ENCODE peak calls at places on chromosomes 1 and 21, in seven cellular contexts. W is H1, N is K562, K is A549, Z is IMR-90, E is SK-N-SH, L is HepG2. I is an unnamed sample.

GRCh38 chr21:15197696-15198095 is 132.9 kb upstream of the NRIP1 start:
- DNase-seq in L (no peak), E (no peak), Z (no peak), W (no peak), N (no peak), K (no peak), I (no peak)

GRCh38 chr1:1620433-1621139 is 5.3 kb downstream of the MIB2 start:
- DNase-seq in N (no peak), L (no peak), Z (no peak), K (no peak), E (no peak), W (no peak), I (no peak)

GRCh38 chr1:109687641-109688499 is at the start of gene GSTM1:
- DNase-seq in W (peak; percentile 89), N (no peak), E (no peak), L (no peak), Z (no peak), K (no peak), I (peak; percentile 25)

GRCh38 chr1:241899211-241899610 is 51.2 kb downstream of the EXO1 start:
- DNase-seq in L (no peak), Z (no peak), N (no peak), E (no peak), W (no peak), K (no peak), I (no peak)

GRCh38 chr1:192527950-192528349 is 47.6 kb upstream of the RGS1 start:
- DNase-seq in L (no peak), Z (no peak), N (no peak), E (no peak), W (no peak), K (no peak), I (no peak)

GRCh38 chr1:176374967-176375569 is 87.9 kb upstream of the PAPPA2 start:
- DNase-seq in N (peak; percentile 73), K (peak; percentile 71), Z (peak; percentile 62), E (peak; percentile 45), W (peak; percentile 93), L (peak; percentile 37), I (no peak)

GRCh38 chr1:72281637-72282270 is 585 bp downstream of the NEGR1 start:
- DNase-seq in Z (peak; percentile 2), E (no peak), K (no peak), L (no peak), N (no peak), W (no peak), I (no peak)

GRCh38 chr1:91804546-91805023 is 81.4 kb downstream of the TGFBR3 start:
- DNase-seq in Z (no peak), L (no peak), W (no peak), K (no peak), N (peak; percentile 66), E (no peak), I (peak; percentile 60)

GRCh38 chr1:219749370-219749769 is 136.5 kb upstream of the ZC3H11B start:
- DNase-seq in E (no peak), N (no peak), K (no peak), L (no peak), Z (no peak), W (no peak), I (no peak)

GRCh38 chr1:211701733-211702132 is 26.3 kb upstream of the NEK2 start:
- DNase-seq in N (no peak), E (no peak), L (no peak), W (no peak), Z (no peak), K (no peak), I (no peak)

GRCh38 chr21:35366348-35367085 is 317.4 kb upstream of the RUNX1 start:
- DNase-seq in K (no peak), N (no peak), Z (peak; percentile 54), E (no peak), W (no peak), L (no peak), I (no peak)

GRCh38 chr1:204507317-204508105 is 8.7 kb upstream of the MDM4 start:
- DNase-seq in W (peak; percentile 88), L (peak; percentile 64), Z (peak; percentile 22), K (peak; percentile 89), N (peak; percentile 43), E (peak; percentile 59), I (no peak)

GRCh38 chr1:204509186-204509635 is 7.0 kb upstream of the MDM4 start:
- DNase-seq in W (no peak), Z (no peak), K (no peak), N (no peak), E (no peak), L (peak; percentile 38), I (no peak)

GRCh38 chr1:204505674-204506073 is 10.5 kb upstream of the MDM4 start:
- DNase-seq in E (no peak), Z (no peak), L (no peak), K (no peak), N (no peak), W (no peak), I (no peak)

GRCh38 chr1:204506091-204506968 is 9.9 kb upstream of the MDM4 start:
- DNase-seq in K (peak; percentile 93), Z (peak; percentile 95), E (peak; percentile 33), N (peak; percentile 68), W (peak; percentile 87), L (peak; percentile 91), I (peak; percentile 88)

GRCh38 chr1:204506969-204507316 is 9.3 kb upstream of the MDM4 start:
- DNase-seq in Z (peak; percentile 92), N (peak; percentile 66), L (peak; percentile 85), K (peak; percentile 93), W (peak; percentile 99), E (peak; percentile 43), I (peak; percentile 97)
- TF ChIP-seq RFX5 in Z (no peak), N (peak; percentile 82), L (no peak), K (no peak), W (no peak), E (no peak), I (no peak)

GRCh38 chr1:162072770-162073169 is 3.3 kb downstream of the NOS1AP start:
- DNase-seq in K (no peak), E (no peak), Z (no peak), W (no peak), L (no peak), N (no peak), I (no peak)

GRCh38 chr1:162069334-162070093 is at the start of gene NOS1AP:
- DNase-seq in Z (no peak), E (peak; percentile 95), K (peak; percentile 63), L (peak; percentile 59), W (peak; percentile 89), N (peak; percentile 91), I (no peak)

GRCh38 chr1:162074548-162074947 is 5.1 kb downstream of the NOS1AP start:
- DNase-seq in K (no peak), Z (no peak), E (no peak), L (peak; percentile 28), N (no peak), W (no peak), I (no peak)

GRCh38 chr1:162070825-162071224 is 1.3 kb downstream of the NOS1AP start:
- DNase-seq in Z (no peak), K (no peak), E (no peak), W (peak; percentile 63), N (no peak), L (no peak), I (no peak)

GRCh38 chr1:162070094-162070748 is 730 bp downstream of the NOS1AP start:
- DNase-seq in Z (no peak), W (no peak), K (no peak), N (peak; percentile 12), L (no peak), E (no peak), I (no peak)
- TF ChIP-seq RFX5 in Z (no peak), W (no peak), K (no peak), N (no peak), L (no peak), E (no peak), I (no peak)

GRCh38 chr1:96487404-96487803 is 234.2 kb upstream of the PTBP2 start:
- DNase-seq in L (no peak), W (no peak), N (no peak), Z (peak; percentile 17), K (no peak), E (no peak), I (no peak)
- TF ChIP-seq RFX5 in L (no peak), W (no peak), N (no peak), Z (no peak), K (no peak), E (no peak), I (no peak)

GRCh38 chr1:48619529-48619928 is 147.5 kb upstream of the SPATA6 start:
- DNase-seq in W (peak; percentile 83), Z (peak; percentile 3), L (no peak), K (peak; percentile 4), E (peak; percentile 26), N (no peak), I (no peak)
- TF ChIP-seq RFX5 in W (no peak), Z (no peak), L (no peak), K (no peak), E (no peak), N (no peak), I (no peak)

GRCh38 chr1:101291562-101292035 is 54.8 kb downstream of the S1PR1 start:
- DNase-seq in E (no peak), Z (peak; percentile 82), W (no peak), L (peak; percentile 83), N (no peak), K (no peak), I (no peak)
- TF ChIP-seq RFX5 in E (no peak), Z (no peak), W (no peak), L (no peak), N (no peak), K (no peak), I (no peak)

GRCh38 chr1:248752119-248752931 is 3.2 kb downstream of the LYPD8 start:
- DNase-seq in Z (no peak), W (no peak), L (peak; percentile 30), K (peak; percentile 37), E (no peak), N (no peak), I (no peak)
- TF ChIP-seq RFX5 in Z (no peak), W (no peak), L (no peak), K (no peak), E (no peak), N (no peak), I (no peak)

GRCh38 chr21:28627691-28628090 is 365.0 kb downstream of the LTN1 start:
- DNase-seq in Z (no peak), E (no peak), K (no peak), L (no peak), N (no peak), W (no peak), I (no peak)

GRCh38 chr21:28636988-28637691 is 355.5 kb downstream of the LTN1 start:
- DNase-seq in Z (peak; percentile 94), L (no peak), E (no peak), K (peak; percentile 26), W (no peak), N (no peak), I (no peak)

GRCh38 chr21:28633803-28634572 is 358.7 kb downstream of the LTN1 start:
- DNase-seq in K (no peak), E (no peak), W (no peak), N (no peak), Z (peak; percentile 95), L (no peak), I (no peak)

GRCh38 chr21:28635541-28635940 is 357.1 kb downstream of the LTN1 start:
- DNase-seq in K (no peak), Z (no peak), L (no peak), E (no peak), N (no peak), W (no peak), I (no peak)

GRCh38 chr21:28632718-28633408 is 359.8 kb downstream of the LTN1 start:
- DNase-seq in N (no peak), L (no peak), K (no peak), W (no peak), Z (peak; percentile 83), E (no peak), I (no peak)
- TF ChIP-seq RFX5 in N (no peak), L (no peak), K (no peak), W (no peak), Z (no peak), E (no peak), I (no peak)

I was measured in GM12878.